ENCODE peak calls at places on chromosomes 11 and 22, in six cellular contexts. P, E, R, N, L and U are unnamed samples.

GRCh38 chr22:26762503-26763170 is 105.2 kb downstream of the MIAT start:
- DNase-seq in P (no peak), E (no peak), R (no peak), N (no peak), L (no peak), U (no peak)

GRCh38 chr11:13929551-13929950 is 33.0 kb upstream of the SPON1 start:
- DNase-seq in P (no peak), E (no peak), R (no peak), N (no peak), L (no peak), U (no peak)

GRCh38 chr11:12556788-12557384 is 117.3 kb upstream of the TEAD1 start:
- DNase-seq in P (peak; percentile 96), E (peak; percentile 35), R (peak; percentile 84), N (peak; percentile 98), L (peak; percentile 36), U (peak; percentile 97)

GRCh38 chr11:120869516-120870011 is 154.3 kb upstream of the TBCEL start:
- DNase-seq in P (peak; percentile 2), E (no peak), R (no peak), N (no peak), L (no peak), U (no peak)

GRCh38 chr11:79045018-79045787 is 395.6 kb downstream of the TENM4 start:
- DNase-seq in P (no peak), E (no peak), R (no peak), N (no peak), L (no peak), U (no peak)

GRCh38 chr11:326842-327580 is 6.4 kb upstream of the IFITM3 start:
- DNase-seq in P (peak; percentile 51), E (peak; percentile 81), R (peak; percentile 90), N (peak; percentile 94), L (peak; percentile 73), U (no peak)

GRCh38 chr11:28529540-28530410 is 421.6 kb downstream of the METTL15 start:
- DNase-seq in P (peak; percentile 47), E (no peak), R (no peak), N (peak; percentile 79), L (no peak), U (peak; percentile 55)

GRCh38 chr11:64227405-64227956 is 1.4 kb downstream of the NUDT22 start:
- DNase-seq in P (no peak), E (no peak), R (no peak), N (peak; percentile 51), L (peak; percentile 20), U (no peak)

GRCh38 chr11:13963169-13963948 is 836 bp downstream of the SPON1 start:
- DNase-seq in P (no peak), E (no peak), R (peak; percentile 66), N (peak; percentile 27), L (peak; percentile 64), U (no peak)

GRCh38 chr11:82790723-82791487 is 57.2 kb upstream of the FAM181B start:
- DNase-seq in P (no peak), E (no peak), R (no peak), N (peak; percentile 5), L (no peak), U (no peak)

GRCh38 chr22:43203471-43203981 is 16.6 kb upstream of the TTLL12 start:
- DNase-seq in P (no peak), E (no peak), R (no peak), N (no peak), L (no peak), U (no peak)

GRCh38 chr11:128802358-128802981 is 64.6 kb downstream of the KCNJ1 start:
- DNase-seq in P (no peak), E (no peak), R (no peak), N (peak; percentile 47), L (no peak), U (no peak)

GRCh38 chr11:116930586-116930985 is 93.2 kb upstream of the APOA1 start:
- DNase-seq in P (no peak), E (no peak), R (no peak), N (no peak), L (no peak), U (no peak)
- H3K4me3 ChIP-seq in P (no peak overlapping the region), E (peak overlapping the region; percentile 31), R (peak overlapping the region; percentile 3), N (no peak overlapping the region), L (no peak overlapping the region), U (no peak overlapping the region)

DNA sequence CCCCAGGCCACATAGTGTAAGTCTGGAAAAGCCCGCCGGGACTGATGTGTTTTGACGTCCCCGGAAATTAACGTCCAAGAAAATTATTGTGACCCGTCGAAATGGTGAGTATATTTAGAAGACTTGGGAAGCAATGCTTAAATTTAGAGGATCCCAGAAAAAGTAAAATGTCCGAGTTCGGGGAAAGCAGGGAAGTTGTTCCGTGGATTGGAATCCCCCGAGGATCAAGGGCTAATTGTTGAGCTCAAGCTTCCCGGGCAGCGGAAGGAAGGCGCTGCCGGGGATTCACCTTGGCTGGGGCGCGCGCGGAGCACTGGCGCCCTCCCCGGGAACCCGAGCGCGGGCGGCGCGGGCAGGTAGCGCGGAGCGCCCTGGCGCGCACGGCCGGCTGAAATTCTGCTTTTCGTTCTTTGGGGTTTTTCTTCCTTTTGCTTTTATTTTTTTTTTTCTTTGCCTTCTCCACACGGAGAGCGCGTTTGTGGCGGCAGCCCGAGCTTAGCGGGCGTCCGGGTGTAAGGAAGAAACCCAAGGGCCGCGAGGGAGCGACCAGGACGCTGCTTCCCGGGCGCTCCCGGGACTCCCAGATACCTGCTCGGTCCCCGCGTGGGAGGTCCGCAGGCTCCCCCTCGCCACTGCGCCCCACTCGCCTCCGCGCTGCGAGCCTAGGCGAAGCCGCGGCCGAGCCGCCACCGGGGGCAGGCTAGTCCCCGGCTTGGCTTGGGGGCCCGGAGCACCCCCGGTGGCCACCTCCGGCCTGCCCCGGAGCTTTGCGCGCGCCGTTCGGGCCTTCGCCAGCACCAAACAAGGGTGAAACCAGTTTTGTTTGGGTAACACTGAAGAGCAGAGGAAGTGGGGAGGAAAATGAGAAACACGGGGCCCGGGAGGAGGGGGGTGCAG is 4.7 kb upstream of the IGF2 start:
- DNase-seq in P (no peak), E (no peak), R (no peak), N (no peak), L (no peak), U (no peak)
- TF ChIP-seq CTCF in P (no peak), E (no peak), R (no peak), N (no peak), L (no peak), U (no peak)

GRCh38 chr11:125064070-125064469 is 965 bp downstream of the SLC37A2 start:
- DNase-seq in P (no peak), E (no peak), R (no peak), N (no peak), L (no peak), U (no peak)
- H3K4me3 ChIP-seq in P (peak overlapping the region; percentile 77), E (peak overlapping the region; percentile 62), R (peak overlapping the region; percentile 61), N (peak overlapping the region; percentile 69), L (peak overlapping the region; percentile 65), U (peak overlapping the region; percentile 56)

DNA sequence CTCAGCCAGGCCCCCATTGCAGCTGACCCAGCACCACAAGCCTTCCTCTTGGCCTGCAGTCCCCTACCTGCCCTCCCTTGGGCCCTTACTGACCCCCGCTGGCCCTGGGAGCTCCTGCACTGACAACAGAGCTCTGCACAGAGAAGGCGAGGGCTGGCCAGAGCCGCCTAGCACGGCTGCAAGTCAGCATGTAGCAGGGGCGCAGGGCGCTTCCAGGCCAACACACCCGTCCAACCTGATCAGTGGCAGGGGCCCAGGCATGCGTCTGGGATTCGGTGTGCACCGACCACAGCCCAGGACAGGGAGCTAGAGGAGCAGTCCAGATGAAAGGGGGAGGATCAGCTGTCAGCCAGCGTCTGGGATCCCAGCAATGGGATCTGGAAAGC is 7.6 kb downstream of the WNT7B start:
- DNase-seq in P (no peak), E (no peak), R (no peak), N (peak; percentile 16), L (no peak), U (no peak)
- TF ChIP-seq CTCF in P (no peak), E (no peak), R (no peak), N (peak; percentile 19), L (no peak), U (peak; percentile 12)

GRCh38 chr11:130299978-130300377 is 14.7 kb downstream of the ZBTB44 start:
- DNase-seq in P (no peak), E (no peak), R (no peak), N (no peak), L (no peak), U (no peak)

GRCh38 chr11:130300567-130300966 is 14.2 kb downstream of the ZBTB44 start:
- DNase-seq in P (no peak), E (no peak), R (no peak), N (no peak), L (no peak), U (no peak)

GRCh38 chr11:130295657-130296056 is 19.1 kb downstream of the ZBTB44 start:
- DNase-seq in P (no peak), E (no peak), R (no peak), N (no peak), L (no peak), U (no peak)

GRCh38 chr11:130301002-130301401 is 13.7 kb downstream of the ZBTB44 start:
- DNase-seq in P (no peak), E (no peak), R (no peak), N (no peak), L (no peak), U (no peak)
- H3K4me3 ChIP-seq in P (no peak overlapping the region), E (no peak overlapping the region), R (no peak overlapping the region), N (no peak overlapping the region), L (no peak overlapping the region), U (no peak overlapping the region)

DNA sequence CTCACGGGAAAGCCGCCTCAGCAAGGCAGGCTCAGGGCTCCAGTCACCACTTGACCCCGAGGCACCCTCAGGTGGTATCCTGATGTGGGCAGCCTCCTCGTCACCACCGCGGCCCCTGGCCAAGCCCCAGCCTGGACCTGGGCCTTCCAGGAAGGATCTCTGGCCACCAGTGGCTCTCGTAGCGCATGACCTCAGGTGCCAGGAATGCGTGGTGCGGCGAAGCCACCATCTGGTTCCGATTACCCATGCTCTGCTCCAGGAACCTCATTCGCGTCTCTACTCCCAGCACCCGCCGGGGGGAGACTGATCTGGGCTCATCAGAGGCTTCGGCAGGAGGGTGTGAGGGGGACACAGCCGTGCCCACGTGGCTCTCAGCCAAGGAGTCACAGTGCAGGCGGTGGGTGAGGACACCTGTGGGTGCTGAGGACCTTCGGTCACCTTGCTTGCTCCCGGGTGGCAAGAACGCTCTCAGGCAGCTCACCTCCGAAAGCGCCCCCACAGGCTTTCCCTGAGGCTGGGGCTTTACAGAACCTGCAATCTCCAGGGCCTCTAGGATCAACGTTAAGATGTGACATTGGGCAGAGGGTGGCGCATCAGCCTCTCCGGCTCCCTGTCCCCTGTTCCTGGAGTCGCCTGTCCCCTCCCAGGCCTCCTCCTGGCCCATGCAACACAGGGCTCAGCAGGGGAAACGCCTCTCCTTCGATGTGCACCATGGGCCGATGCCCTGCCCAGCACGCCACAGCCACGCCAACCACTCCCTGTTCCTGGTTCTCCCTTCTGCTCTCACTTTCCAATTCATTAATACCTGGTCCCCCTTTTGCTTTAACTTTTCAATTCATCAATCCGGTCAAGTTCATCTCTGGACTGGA is 39.0 kb downstream of the TBX1 start:
- DNase-seq in P (peak; percentile 97), E (peak; percentile 71), R (no peak), N (peak; percentile 84), L (no peak), U (peak; percentile 98)
- TF ChIP-seq CTCF in P (peak; percentile 12), E (no peak), R (no peak), N (no peak), L (no peak), U (peak; percentile 6)

GRCh38 chr22:45064313-45065268 is 54.8 kb upstream of the PHF21B start:
- DNase-seq in P (peak; percentile 67), E (no peak), R (no peak), N (peak; percentile 31), L (no peak), U (peak; percentile 52)
- H3K4me3 ChIP-seq in P (no peak overlapping the region), E (no peak overlapping the region), R (no peak overlapping the region), N (no peak overlapping the region), L (no peak overlapping the region), U (no peak overlapping the region)